ENCODE peak calls at places on chromosomes 12 and 14, in six cellular contexts. M is NCI-H2081, R is ecto neural progenitor cell, F is erythroblast, H is smooth muscle cell of the brain vasculature, J is EL. A is an unnamed sample.

GRCh38 chr12:48237048-48237630 is 34.0 kb upstream of the OR10AD1 start:
- DNase-seq in R (no peak), J (no peak), F (no peak), H (no peak), M (no peak), A (no peak)

GRCh38 chr12:122983789-122984515 is 3.5 kb downstream of the ARL6IP4 start:
- DNase-seq in H (no peak), J (no peak), F (no peak), M (no peak), R (no peak), A (no peak)

GRCh38 chr12:92156704-92157395 is 11.2 kb upstream of the BTG1 start:
- DNase-seq in M (no peak), H (no peak), F (no peak), R (no peak), J (no peak), A (no peak)

GRCh38 chr14:104249706-104250105 is 111.3 kb downstream of the KIF26A start:
- DNase-seq in F (no peak), H (no peak), J (no peak), R (no peak), M (no peak), A (no peak)

GRCh38 chr14:105067140-105067968 is 2.1 kb upstream of the GPR132 start:
- DNase-seq in J (peak), M (no peak), H (no peak), F (no peak), R (peak), A (no peak)

GRCh38 chr14:30243157-30243556 is 315.5 kb upstream of the PRKD1 start:
- DNase-seq in R (no peak), H (no peak), M (peak), F (no peak), J (no peak), A (no peak)

GRCh38 chr12:53543539-53543938 is 36.3 kb upstream of the NPFF start:
- DNase-seq in M (peak), R (peak), J (peak), F (peak), H (peak), A (no peak)

GRCh38 chr12:12901158-12901791 is 9.9 kb downstream of the GPRC5A start:
- DNase-seq in R (no peak), M (no peak), F (no peak), H (no peak), J (peak), A (no peak)

GRCh38 chr14:104968153-104968527 is 10.0 kb downstream of the AHNAK2 start:
- DNase-seq in F (no peak), R (no peak), M (no peak), H (no peak), J (peak), A (no peak)

GRCh38 chr12:58529897-58530296 is 390.4 kb downstream of the LRIG3 start:
- DNase-seq in F (no peak), R (no peak), M (no peak), J (peak), H (peak), A (no peak)